ENCODE peak calls at places on chromosome 17, in eight cellular contexts. Y, V, P, H, F, X, N and A are unnamed samples. For H3K4me1, the result is how much of the 10 kb centered on the place peaks cover.

GRCh38 chr17:71969500-71969899 is 151.3 kb upstream of the SOX9 start:
- DNase-seq in Y (no peak), V (no peak), P (no peak), H (no peak), F (no peak), X (no peak), N (no peak), A (no peak)

GRCh38 chr17:41635121-41636097 is 11.0 kb upstream of the KRT17 start:
- DNase-seq in Y (peak), V (no peak), P (no peak), H (no peak), F (no peak), X (no peak), N (peak), A (no peak)

GRCh38 chr17:76893623-76894358 is 25.6 kb downstream of the MGAT5B start:
- DNase-seq in Y (no peak), V (no peak), P (no peak), H (no peak), F (no peak), X (no peak), N (no peak), A (no peak)

GRCh38 chr17:71970312-71970711 is 150.5 kb upstream of the SOX9 start:
- DNase-seq in Y (no peak), V (no peak), P (no peak), H (no peak), F (no peak), X (no peak), N (no peak), A (no peak)

GRCh38 chr17:47935961-47936360 is 5.4 kb upstream of the PNPO start:
- DNase-seq in Y (no peak), V (no peak), P (no peak), H (no peak), F (no peak), X (no peak), N (no peak), A (no peak)

GRCh38 chr17:73698966-73699365 is 54.7 kb upstream of the SDK2 start:
- DNase-seq in Y (no peak), V (no peak), P (no peak), H (no peak), F (no peak), X (no peak), N (peak), A (no peak)

GRCh38 chr17:774320-774584 is 7.8 kb downstream of the GLOD4 start:
- DNase-seq in Y (no peak), V (no peak), P (no peak), H (no peak), F (no peak), X (no peak), N (no peak), A (no peak)

GRCh38 chr17:37801131-37801530 is 56.3 kb upstream of the HNF1B start:
- DNase-seq in Y (no peak), V (no peak), P (no peak), H (no peak), F (no peak), X (no peak), N (no peak), A (no peak)

GRCh38 chr17:1362964-1363363 is 37.1 kb downstream of the YWHAE start:
- DNase-seq in Y (no peak), V (no peak), P (no peak), H (no peak), F (no peak), X (no peak), N (no peak), A (no peak)

GRCh38 chr17:31318298-31319190 is 2.9 kb downstream of the EVI2A start:
- DNase-seq in Y (peak), V (peak), P (peak), H (peak), F (peak), X (no peak), N (no peak), A (peak)

GRCh38 chr17:42920922-42921321 is 20.3 kb downstream of the G6PC1 start:
- DNase-seq in Y (peak), V (no peak), P (no peak), H (no peak), F (no peak), X (no peak), N (no peak), A (no peak)

GRCh38 chr17:1758812-1759211 is 3.0 kb upstream of the SERPINF1 start:
- DNase-seq in Y (no peak), V (no peak), P (no peak), H (no peak), F (no peak), X (no peak), N (no peak), A (no peak)

GRCh38 chr17:4515501-4515900 is 16.8 kb downstream of the SPNS2 start:
- DNase-seq in Y (peak), V (no peak), P (no peak), H (no peak), F (no peak), X (no peak), N (no peak), A (no peak)

DNA sequence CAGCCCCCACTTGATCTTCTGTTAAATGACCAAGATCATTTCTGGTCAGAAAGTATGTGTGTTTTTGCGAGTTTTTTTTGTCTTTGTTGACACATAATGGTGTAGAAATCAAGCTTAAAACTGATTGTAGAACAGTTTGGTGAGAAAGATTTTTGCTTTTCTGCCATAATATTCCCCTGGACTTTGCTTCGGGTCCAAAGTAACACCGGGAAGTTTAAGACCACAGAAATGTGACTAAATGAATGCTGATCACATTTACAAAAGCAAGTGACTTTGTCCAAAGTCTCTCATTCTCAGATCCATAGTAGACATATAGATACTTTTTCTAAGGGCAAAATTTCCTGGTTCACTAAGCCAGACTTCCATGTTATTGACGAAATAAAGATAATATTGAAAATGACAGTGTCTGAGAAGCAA is 2.6 kb downstream of the FAM20A start:
- DNase-seq in Y (no peak), V (no peak), P (no peak), H (no peak), F (no peak), X (no peak), N (no peak), A (no peak)
- H3K4me1 ChIP-seq in Y (under half), V (under half), P (under half), H (under half), F (under half), X (under half), N (under half), A (under half)

GRCh38 chr17:3506054-3506453 is 30.3 kb downstream of the ASPA start:
- DNase-seq in Y (no peak), V (no peak), P (no peak), H (no peak), F (no peak), X (no peak), N (no peak), A (no peak)
- H3K4me1 ChIP-seq in Y (under half), V (under half), P (under half), H (under half), F (under half), X (under half), N (under half), A (under half)

DNA sequence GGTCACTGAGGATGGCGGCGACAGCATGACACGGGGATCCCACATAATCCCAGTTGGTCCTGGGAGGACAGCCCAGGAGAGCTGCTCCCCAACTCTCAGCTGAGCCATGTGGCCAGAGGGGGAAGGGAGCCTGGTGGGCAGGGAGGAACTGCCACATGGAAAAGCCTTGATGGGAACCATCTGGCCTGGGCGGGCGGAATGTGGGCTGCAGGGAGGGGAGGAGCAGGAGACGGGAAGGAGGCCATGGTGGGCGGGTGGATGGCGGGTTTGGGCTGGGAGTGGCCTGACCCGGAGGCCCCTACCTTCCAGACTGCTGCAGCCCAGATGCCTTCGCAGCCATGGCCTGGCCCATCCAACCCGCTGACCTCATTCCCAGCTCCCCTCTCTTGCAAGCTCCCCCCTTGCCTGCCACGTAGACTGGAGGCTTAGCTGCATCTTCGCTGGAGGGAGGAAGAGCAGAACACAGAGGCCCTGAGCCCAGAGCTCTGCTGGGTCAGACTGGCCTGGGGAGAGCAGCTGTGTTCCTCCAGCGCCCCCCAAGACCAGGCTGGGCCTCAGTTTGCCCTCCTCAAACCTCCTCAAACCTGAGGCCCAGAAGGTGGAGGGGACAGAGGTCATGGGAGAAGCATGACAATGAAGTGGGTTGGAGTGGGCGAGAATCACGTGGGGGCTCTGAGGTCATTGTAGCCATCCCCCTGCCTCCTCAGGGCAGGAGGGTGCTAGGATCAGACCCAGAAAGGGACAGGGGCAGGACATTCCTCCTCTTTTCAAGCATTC is 8.2 kb upstream of the COL1A1 start:
- DNase-seq in Y (peak), V (no peak), P (no peak), H (peak), F (peak), X (peak), N (peak), A (no peak)
- H3K4me1 ChIP-seq in Y (under half), V (under half), P (under half), H (under half), F (under half), X (half or more), N (under half), A (under half)

GRCh38 chr17:33294994-33295393 is 1.9 kb upstream of the ASIC2 start:
- DNase-seq in Y (no peak), V (no peak), P (no peak), H (no peak), F (no peak), X (no peak), N (no peak), A (no peak)
- H3K4me1 ChIP-seq in Y (under half), V (under half), P (under half), H (under half), F (under half), X (under half), N (under half), A (under half)

DNA sequence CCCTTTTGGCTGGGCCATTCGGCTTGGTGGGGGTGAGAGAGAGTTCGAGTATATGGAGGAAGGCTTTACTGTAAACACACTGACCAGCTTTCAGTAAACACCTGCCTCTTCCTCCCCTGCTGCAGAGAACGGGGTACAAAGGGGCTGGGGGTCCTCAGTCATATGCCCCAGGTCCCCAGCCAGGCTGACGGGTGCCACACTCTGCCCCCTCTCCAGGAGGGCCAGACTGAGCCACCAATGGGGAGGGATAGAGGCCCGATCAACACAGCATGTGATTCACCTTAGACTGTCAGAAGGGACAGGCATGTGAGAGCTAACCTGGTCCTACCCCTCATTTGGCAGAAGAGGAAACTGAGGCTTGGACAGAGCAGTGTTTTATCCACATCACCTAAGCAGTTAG is 13.0 kb downstream of the NHERF1 start:
- DNase-seq in Y (no peak), V (no peak), P (no peak), H (no peak), F (no peak), X (no peak), N (no peak), A (no peak)
- H3K4me1 ChIP-seq in Y (half or more), V (half or more), P (half or more), H (under half), F (under half), X (half or more), N (under half), A (half or more)

GRCh38 chr17:63440770-63441335 is 5.3 kb downstream of the CYB561 start:
- DNase-seq in Y (no peak), V (no peak), P (no peak), H (no peak), F (no peak), X (no peak), N (no peak), A (no peak)

GRCh38 chr17:63442074-63442473 is 4.0 kb downstream of the CYB561 start:
- DNase-seq in Y (no peak), V (no peak), P (no peak), H (no peak), F (no peak), X (no peak), N (no peak), A (no peak)

GRCh38 chr17:63441654-63442053 is 4.5 kb downstream of the CYB561 start:
- DNase-seq in Y (no peak), V (no peak), P (no peak), H (no peak), F (no peak), X (no peak), N (no peak), A (no peak)

GRCh38 chr17:63439682-63440081 is 6.4 kb downstream of the CYB561 start:
- DNase-seq in Y (no peak), V (no peak), P (no peak), H (no peak), F (no peak), X (no peak), N (no peak), A (peak)

GRCh38 chr17:63440127-63440769 is 5.9 kb downstream of the CYB561 start:
- DNase-seq in Y (no peak), V (peak), P (no peak), H (no peak), F (no peak), X (no peak), N (peak), A (no peak)
- H3K4me1 ChIP-seq in Y (half or more), V (under half), P (under half), H (under half), F (under half), X (under half), N (under half), A (under half)

GRCh38 chr17:82096709-82097186 is 1.3 kb downstream of the FASN start:
- DNase-seq in Y (no peak), V (no peak), P (no peak), H (peak), F (no peak), X (no peak), N (no peak), A (no peak)

GRCh38 chr17:82098169-82098938 is at the start of gene FASN:
- DNase-seq in Y (peak), V (peak), P (peak), H (peak), F (peak), X (peak), N (peak), A (peak)

GRCh38 chr17:82097919-82098168 is 192 bp downstream of the FASN start:
- DNase-seq in Y (no peak), V (peak), P (no peak), H (no peak), F (no peak), X (no peak), N (no peak), A (no peak)

GRCh38 chr17:82095777-82096708 is 2.0 kb downstream of the FASN start:
- DNase-seq in Y (no peak), V (no peak), P (no peak), H (peak), F (peak), X (no peak), N (no peak), A (no peak)

DNA sequence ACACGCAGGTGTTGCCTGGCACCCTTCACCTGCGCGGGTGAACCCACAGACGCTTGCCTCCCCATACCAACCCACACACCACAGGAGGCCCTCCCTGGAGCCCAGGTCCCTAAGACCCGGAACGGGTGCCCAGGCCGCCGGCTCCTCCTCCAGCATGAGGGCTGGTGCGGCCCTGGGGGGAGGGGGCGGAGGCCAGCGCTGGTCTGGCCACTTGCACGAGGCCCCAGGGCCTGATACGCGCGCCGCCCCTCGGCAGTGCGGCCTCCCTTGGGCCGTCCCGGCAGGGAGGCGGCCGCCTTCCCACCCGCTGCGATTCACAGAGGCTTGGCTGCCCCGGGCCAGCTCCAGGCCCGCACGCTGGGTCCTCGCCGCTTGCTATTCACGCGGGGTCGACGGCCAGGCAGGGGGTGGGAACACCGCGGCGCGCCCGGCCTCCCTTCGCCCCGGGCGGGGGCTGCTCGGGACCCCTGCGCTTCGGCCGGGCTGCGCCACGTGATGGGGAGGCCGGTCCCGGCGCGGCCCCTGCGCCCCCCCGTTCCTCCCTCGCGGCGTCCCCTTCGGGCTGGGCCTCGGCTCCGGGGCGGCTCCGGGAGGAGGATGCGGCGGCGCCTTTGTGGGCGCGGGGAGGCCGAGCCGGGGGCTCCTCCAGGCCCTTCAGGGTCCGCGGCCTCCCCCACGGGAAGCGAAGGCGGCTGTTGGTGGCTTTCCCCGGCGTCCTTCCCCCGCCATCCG is 683 bp downstream of the FASN start:
- DNase-seq in Y (peak), V (no peak), P (no peak), H (peak), F (peak), X (peak), N (peak), A (no peak)
- H3K4me1 ChIP-seq in Y (half or more), V (under half), P (under half), H (under half), F (under half), X (under half), N (under half), A (under half)

GRCh38 chr17:2871205-2871604 is 75.0 kb downstream of the RAP1GAP2 start:
- DNase-seq in Y (no peak), V (no peak), P (no peak), H (no peak), F (no peak), X (peak), N (peak), A (no peak)
- H3K4me1 ChIP-seq in Y (under half), V (under half), P (under half), H (under half), F (under half), X (under half), N (under half), A (under half)